ENCODE peak calls at places on chromosomes 11 and 22, in six cellular contexts. A is MM.1S, G is lung, J is right lobe of liver, O is heart right ventricle, C is tibial nerve. P is an unnamed sample. For H3K4me1 and H3K36me3, the result is how much of the 10 kb centered on the place peaks cover.

GRCh38 chr11:86538223-86538548 is 134.2 kb downstream of the ME3 start:
- DNase-seq in G (no peak), O (no peak), A (no peak), C (no peak), J (no peak), P (no peak)

GRCh38 chr11:130720232-130720787 is 196.0 kb downstream of the SNX19 start:
- DNase-seq in O (no peak), J (no peak), C (no peak), A (no peak), G (no peak), P (no peak)

GRCh38 chr22:24414984-24415945 is 12.1 kb upstream of the ADORA2A start:
- DNase-seq in G (no peak), J (no peak), C (no peak), O (no peak), A (no peak), P (no peak)

GRCh38 chr11:60710482-60710881 is 11.1 kb downstream of the MS4A8 start:
- DNase-seq in G (no peak), O (no peak), C (no peak), J (no peak), A (no peak), P (no peak)

GRCh38 chr11:119322360-119322739 is 5.4 kb upstream of the MCAM start:
- DNase-seq in G (no peak), A (no peak), J (no peak), O (no peak), C (no peak), P (no peak)

GRCh38 chr22:37501610-37502341 is 15.6 kb upstream of the MFNG start:
- DNase-seq in O (peak), J (peak), C (peak), A (no peak), G (peak), P (no peak)

GRCh38 chr11:77884186-77884828 is 63.4 kb downstream of the AAMDC start:
- DNase-seq in A (no peak), O (no peak), J (no peak), C (no peak), G (no peak), P (no peak)

GRCh38 chr22:31346255-31346732 is at the start of gene PATZ1:
- DNase-seq in A (peak), J (no peak), G (peak), O (no peak), C (peak), P (peak)

GRCh38 chr11:20840341-20840740 is 171.0 kb downstream of the NELL1 start:
- DNase-seq in G (no peak), A (no peak), O (no peak), J (no peak), C (no peak), P (no peak)

GRCh38 chr11:112292785-112293407 is 32.2 kb upstream of the PLET1 start:
- DNase-seq in C (peak), O (no peak), A (no peak), J (no peak), G (peak), P (no peak)

GRCh38 chr11:30992513-30992849 is 377.1 kb downstream of the DCDC1 start:
- DNase-seq in G (no peak), C (no peak), J (no peak), A (peak), O (no peak), P (peak)

GRCh38 chr11:104443387-104443786 is 279.4 kb upstream of the PDGFD start:
- DNase-seq in G (no peak), J (no peak), C (no peak), O (no peak), A (no peak), P (no peak)

GRCh38 chr22:48478124-48478523 is 1349.5 kb downstream of the BRD1 start:
- DNase-seq in J (no peak), C (no peak), A (no peak), G (no peak), O (no peak), P (no peak)

GRCh38 chr22:23128269-23129108 is 13.3 kb downstream of the RSPH14 start:
- DNase-seq in O (peak), G (peak), J (peak), C (peak), A (peak), P (peak)

GRCh38 chr11:29842061-29842460 is 174.8 kb downstream of the KCNA4 start:
- DNase-seq in C (no peak), A (no peak), O (no peak), J (no peak), G (no peak), P (no peak)

GRCh38 chr11:121895919-121896318 is 220.1 kb downstream of the BLID start:
- DNase-seq in O (no peak), J (no peak), G (no peak), C (no peak), A (no peak), P (no peak)

GRCh38 chr22:45805413-45805812 is 133.8 kb downstream of the ATXN10 start:
- DNase-seq in O (no peak), C (no peak), G (no peak), J (no peak), A (no peak), P (no peak)

GRCh38 chr11:107017433-107018227 is 646 bp downstream of the GUCY1A2 start:
- DNase-seq in O (peak), C (peak), J (peak), A (peak), G (peak), P (no peak)

GRCh38 chr22:37880668-37881440 is 25.2 kb upstream of the MICALL1 start:
- DNase-seq in O (no peak), A (no peak), J (no peak), G (no peak), C (no peak), P (no peak)

GRCh38 chr22:47810505-47811500 is 1048.4 kb downstream of the TBC1D22A start:
- DNase-seq in G (no peak), A (no peak), O (no peak), J (no peak), C (no peak), P (no peak)

GRCh38 chr11:35173011-35173511 is 34.1 kb downstream of the CD44 start:
- DNase-seq in J (no peak), O (no peak), C (peak), A (peak), G (peak), P (no peak)
- H3K4me1 ChIP-seq in J (under half), O (under half), C (under half), A (half or more), G (under half), P (under half)

DNA sequence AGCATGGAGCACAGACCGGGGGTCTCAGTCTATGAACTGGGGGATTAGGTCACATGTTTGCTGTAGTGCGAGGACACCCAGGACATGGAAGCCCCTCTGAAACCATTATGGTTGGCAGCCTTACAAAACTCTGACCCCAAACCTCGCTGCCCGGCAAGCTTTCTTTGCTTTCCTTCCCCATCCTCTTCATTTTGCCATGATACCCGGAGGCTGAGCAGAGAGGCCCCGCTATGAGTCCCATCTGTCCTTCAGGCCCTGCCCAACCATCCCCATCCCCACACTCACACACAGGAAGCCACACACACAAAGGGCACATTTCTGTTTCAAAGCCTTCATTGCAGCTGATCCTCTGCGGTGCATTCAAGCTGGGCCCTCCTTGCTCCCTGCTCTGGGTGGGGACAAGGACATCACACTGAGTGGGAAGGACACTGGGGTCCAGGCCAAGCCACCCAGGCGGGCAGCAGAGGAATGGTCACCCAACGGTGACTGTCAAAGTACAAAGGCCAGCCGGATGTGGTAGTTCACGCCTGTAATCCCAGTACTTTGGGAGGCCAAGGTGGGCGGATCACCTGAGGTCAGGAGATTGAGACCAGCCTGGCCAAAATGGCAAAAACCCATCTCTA is 176.5 kb downstream of the CTTN start:
- DNase-seq in G (no peak), O (no peak), C (no peak), J (peak), A (no peak), P (no peak)
- H3K27ac ChIP-seq in G (no peak), O (no peak), C (no peak), J (no peak), A (no peak), P (no peak)

DNA sequence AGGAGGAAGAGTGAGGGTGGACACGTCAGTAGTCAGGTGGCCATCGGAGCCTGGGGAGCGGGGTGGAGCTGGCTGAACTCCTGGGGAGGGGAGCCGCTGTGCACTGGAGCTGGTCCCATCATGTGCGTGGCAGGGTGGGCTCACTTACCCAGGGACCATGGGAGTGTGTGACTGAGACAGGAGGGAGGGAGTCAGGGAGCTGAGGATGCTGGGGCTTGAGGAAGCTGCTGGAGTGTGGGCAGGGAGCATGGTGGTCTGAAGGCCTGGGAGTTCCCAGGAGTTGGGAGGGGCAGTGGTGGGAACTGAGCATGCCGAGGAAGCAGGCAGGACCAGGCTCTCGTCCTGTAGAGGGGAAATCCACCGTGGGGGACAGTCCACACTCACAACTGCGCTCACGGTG is 18.0 kb downstream of the CLDN5 start:
- DNase-seq in O (no peak), J (no peak), A (no peak), G (no peak), C (no peak), P (no peak)
- H3K36me3 ChIP-seq in O (under half), J (under half), A (under half), G (under half), C (under half), P (half or more)

GRCh38 chr11:869399-870126 is 26.9 kb downstream of the TSPAN4 start:
- DNase-seq in J (no peak), G (no peak), C (no peak), A (no peak), O (no peak), P (no peak)

GRCh38 chr11:868802-869201 is 26.1 kb downstream of the TSPAN4 start:
- DNase-seq in G (no peak), A (no peak), C (no peak), O (no peak), J (no peak), P (no peak)

GRCh38 chr11:870127-870413 is 27.4 kb downstream of the TSPAN4 start:
- DNase-seq in O (no peak), G (no peak), A (no peak), J (no peak), C (no peak), P (no peak)

GRCh38 chr11:867856-868358 is 25.3 kb downstream of the TSPAN4 start:
- DNase-seq in G (no peak), O (no peak), A (no peak), C (no peak), J (no peak), P (no peak)

GRCh38 chr11:868394-868793 is 25.7 kb downstream of the TSPAN4 start:
- DNase-seq in C (no peak), O (no peak), A (no peak), G (no peak), J (no peak), P (no peak)
- H3K4me1 ChIP-seq in C (under half), O (under half), A (under half), G (under half), J (under half), P (under half)

GRCh38 chr11:66841861-66842260 is 1.4 kb upstream of the RCE1 start:
- DNase-seq in C (no peak), A (no peak), J (no peak), O (no peak), G (no peak), P (no peak)
- H3K27ac ChIP-seq in C (no peak), A (no peak), J (no peak), O (no peak), G (no peak), P (peak)

DNA sequence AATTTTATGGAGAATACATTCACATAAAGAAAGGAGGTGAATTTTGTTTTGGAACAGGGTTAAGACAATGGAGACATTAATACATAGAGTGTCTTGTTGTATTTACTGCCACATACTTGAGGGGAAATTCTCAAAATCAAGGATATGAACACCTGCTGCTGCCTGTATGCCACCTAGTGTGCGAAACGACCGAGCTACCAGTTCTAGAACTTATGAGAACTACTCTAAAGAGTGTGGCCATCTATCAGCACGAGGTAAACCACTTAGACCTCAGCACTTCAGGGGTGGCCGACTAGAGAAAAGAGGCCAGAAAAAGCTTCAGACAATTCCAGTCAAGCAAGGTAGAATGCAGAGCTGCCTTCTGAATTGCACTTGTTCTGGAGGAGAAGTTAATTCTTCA is 1.5 kb upstream of the AGBL2 start:
- DNase-seq in C (no peak), A (peak), G (peak), O (no peak), J (no peak), P (no peak)
- H3K36me3 ChIP-seq in C (under half), A (under half), G (under half), O (under half), J (under half), P (under half)

P was measured in DND-41.